ENCODE peak calls at places on chromosome 3, in ten cellular contexts. L is stimulated activated CD4-positive, alpha-beta T cell treated with anti-CD3 and anti-CD28 coated beads, Interleukin-2, amount 100 ng/mL, for 48 hours; G is SJSA1; C is germinal center; S is fibroblast of mammary gland; I is mesothelial cell of epicardium; A is T-helper 1 cell; F is T-helper 2 cell; K is activated naive CD4-positive, alpha-beta T cell; X is DMS153. M is an unnamed sample.

GRCh38 chr3:123151251-123151705 is 50.5 kb upstream of the SEC22A start:
- DNase-seq in L (no peak), G (no peak), C (no peak), S (no peak), I (no peak), A (no peak), F (no peak), K (no peak), X (no peak), M (no peak)

GRCh38 chr3:114675104-114675503 is 381.3 kb downstream of the TIGIT start:
- DNase-seq in L (no peak), G (no peak), C (no peak), S (no peak), I (no peak), A (no peak), F (no peak), K (no peak), X (no peak), M (no peak)

GRCh38 chr3:177499779-177500423 is 302.6 kb upstream of the TBL1XR1 start:
- DNase-seq in L (no peak), G (no peak), C (no peak), S (no peak), I (no peak), A (no peak), F (no peak), K (no peak), X (no peak), M (no peak)

GRCh38 chr3:171328419-171329082 is 131.7 kb downstream of the TNIK start:
- DNase-seq in L (no peak), G (peak), C (no peak), S (peak), I (no peak), A (peak), F (peak), K (peak), X (peak), M (no peak)

GRCh38 chr3:112672716-112673506 is 32.0 kb upstream of the CCDC80 start:
- DNase-seq in L (no peak), G (peak), C (no peak), S (no peak), I (no peak), A (no peak), F (no peak), K (no peak), X (no peak), M (no peak)

GRCh38 chr3:189076459-189076858 is 95.3 kb upstream of the TPRG1 start:
- DNase-seq in L (no peak), G (no peak), C (no peak), S (no peak), I (no peak), A (no peak), F (no peak), K (no peak), X (no peak), M (no peak)

GRCh38 chr3:187782008-187782407 is 36.7 kb upstream of the BCL6 start:
- DNase-seq in L (no peak), G (no peak), C (no peak), S (no peak), I (no peak), A (no peak), F (no peak), K (no peak), X (no peak), M (no peak)

GRCh38 chr3:81684739-81685395 is 76.6 kb downstream of the GBE1 start:
- DNase-seq in L (no peak), G (no peak), C (no peak), S (peak), I (no peak), A (no peak), F (no peak), K (no peak), X (no peak), M (no peak)

GRCh38 chr3:170301404-170301803 is 56.1 kb upstream of the SKIL start:
- DNase-seq in L (no peak), G (no peak), C (no peak), S (peak), I (no peak), A (no peak), F (no peak), K (no peak), X (no peak), M (peak)

GRCh38 chr3:43388909-43389308 is 102.6 kb downstream of the SNRK start:
- DNase-seq in L (no peak), G (no peak), C (no peak), S (no peak), I (no peak), A (no peak), F (no peak), K (no peak), X (no peak), M (no peak)

GRCh38 chr3:49020335-49021212 is 1.3 kb upstream of the NDUFAF3 start:
- DNase-seq in L (no peak), G (peak), C (peak), S (no peak), I (no peak), A (no peak), F (no peak), K (peak), X (no peak), M (peak)

GRCh38 chr3:85159376-85159775 is 200.6 kb downstream of the CADM2 start:
- DNase-seq in L (no peak), G (no peak), C (no peak), S (no peak), I (no peak), A (no peak), F (no peak), K (no peak), X (no peak), M (peak)

GRCh38 chr3:77799280-77799679 is 759.4 kb downstream of the ROBO2 start:
- DNase-seq in L (no peak), G (no peak), C (no peak), S (no peak), I (no peak), A (no peak), F (no peak), K (no peak), X (peak), M (no peak)

GRCh38 chr3:159130108-159130507 is 328.3 kb downstream of the MFSD1 start:
- DNase-seq in L (no peak), G (no peak), C (no peak), S (peak), I (no peak), A (no peak), F (no peak), K (no peak), X (no peak), M (no peak)

GRCh38 chr3:12286927-12287726 is 1.7 kb upstream of the PPARG start:
- DNase-seq in L (no peak), G (no peak), C (peak), S (no peak), I (peak), A (no peak), F (no peak), K (no peak), X (no peak), M (no peak)

GRCh38 chr3:103082501-103082900 is 647.7 kb downstream of the ZPLD1 start:
- DNase-seq in L (no peak), G (no peak), C (no peak), S (no peak), I (no peak), A (no peak), F (no peak), K (no peak), X (no peak), M (no peak)

GRCh38 chr3:58568572-58569286 is 8.5 kb downstream of the FAM107A start:
- DNase-seq in L (peak), G (peak), C (peak), S (peak), I (peak), A (peak), F (peak), K (peak), X (peak), M (peak)

GRCh38 chr3:123640311-123641083 is 55.6 kb upstream of the HACD2 start:
- DNase-seq in L (no peak), G (no peak), C (no peak), S (no peak), I (no peak), A (no peak), F (no peak), K (no peak), X (no peak), M (no peak)

GRCh38 chr3:129485681-129486056 is 42.8 kb upstream of the RHO start:
- DNase-seq in L (no peak), G (peak), C (no peak), S (peak), I (no peak), A (no peak), F (no peak), K (no peak), X (no peak), M (peak)

GRCh38 chr3:11522398-11522715 is 121.4 kb downstream of the VGLL4 start:
- DNase-seq in L (no peak), G (no peak), C (no peak), S (peak), I (no peak), A (no peak), F (no peak), K (no peak), X (no peak), M (no peak)

GRCh38 chr3:194688207-194688711 is 2.6 kb downstream of the FAM43A start:
- DNase-seq in L (no peak), G (peak), C (peak), S (no peak), I (no peak), A (no peak), F (no peak), K (peak), X (no peak), M (no peak)

GRCh38 chr3:127678315-127678599 is 5.5 kb downstream of the ABTB1 start:
- DNase-seq in L (no peak), G (no peak), C (no peak), S (no peak), I (no peak), A (no peak), F (no peak), K (no peak), X (no peak), M (no peak)

GRCh38 chr3:41961061-41961749 is 698 bp downstream of the ULK4 start:
- DNase-seq in L (peak), G (no peak), C (peak), S (peak), I (peak), A (peak), F (peak), K (peak), X (no peak), M (peak)

GRCh38 chr3:120111898-120112297 is 17.7 kb upstream of the GSK3B start:
- DNase-seq in L (no peak), G (no peak), C (no peak), S (no peak), I (no peak), A (no peak), F (no peak), K (no peak), X (no peak), M (no peak)

GRCh38 chr3:133401374-133402135 is 1.7 kb downstream of the BFSP2 start:
- DNase-seq in L (no peak), G (no peak), C (no peak), S (peak), I (no peak), A (no peak), F (no peak), K (no peak), X (no peak), M (peak)

GRCh38 chr3:13548696-13549512 is at the start of gene FBLN2:
- DNase-seq in L (no peak), G (peak), C (peak), S (no peak), I (peak), A (no peak), F (no peak), K (peak), X (no peak), M (no peak)

GRCh38 chr3:189868061-189868460 is 236.9 kb downstream of the TP63 start:
- DNase-seq in L (no peak), G (no peak), C (no peak), S (no peak), I (no peak), A (no peak), F (no peak), K (no peak), X (no peak), M (no peak)

GRCh38 chr3:66472313-66473134 is 28.3 kb downstream of the LRIG1 start:
- DNase-seq in L (peak), G (peak), C (peak), S (peak), I (no peak), A (no peak), F (peak), K (no peak), X (no peak), M (peak)

GRCh38 chr3:177306252-177306651 is 109.0 kb upstream of the TBL1XR1 start:
- DNase-seq in L (no peak), G (no peak), C (no peak), S (peak), I (no peak), A (no peak), F (no peak), K (no peak), X (no peak), M (no peak)

GRCh38 chr3:12227833-12228232 is 61.0 kb upstream of the PPARG start:
- DNase-seq in L (no peak), G (peak), C (no peak), S (peak), I (no peak), A (no peak), F (no peak), K (no peak), X (no peak), M (peak)

GRCh38 chr3:189941125-189941524 is 179.6 kb downstream of the P3H2 start:
- DNase-seq in L (no peak), G (no peak), C (no peak), S (no peak), I (no peak), A (no peak), F (no peak), K (no peak), X (no peak), M (no peak)

GRCh38 chr3:98877132-98877531 is 24.4 kb downstream of the DCBLD2 start:
- DNase-seq in L (no peak), G (no peak), C (no peak), S (no peak), I (no peak), A (no peak), F (no peak), K (no peak), X (no peak), M (no peak)

GRCh38 chr3:46304739-46305138 is 49.2 kb upstream of the CCR2 start:
- DNase-seq in L (no peak), G (no peak), C (no peak), S (no peak), I (no peak), A (no peak), F (no peak), K (no peak), X (no peak), M (no peak)

GRCh38 chr3:66076861-66077495 is 38.3 kb upstream of the MAGI1 start:
- DNase-seq in L (no peak), G (no peak), C (no peak), S (peak), I (no peak), A (no peak), F (no peak), K (no peak), X (no peak), M (no peak)

GRCh38 chr3:13135811-13136321 is 62.6 kb upstream of the IQSEC1 start:
- DNase-seq in L (no peak), G (no peak), C (no peak), S (no peak), I (no peak), A (no peak), F (no peak), K (no peak), X (no peak), M (no peak)

GRCh38 chr3:189999718-190000117 is 121.0 kb downstream of the P3H2 start:
- DNase-seq in L (no peak), G (peak), C (no peak), S (no peak), I (no peak), A (no peak), F (no peak), K (no peak), X (no peak), M (no peak)

GRCh38 chr3:16841906-16842709 is 42.6 kb upstream of the PLCL2 start:
- DNase-seq in L (peak), G (no peak), C (peak), S (no peak), I (no peak), A (peak), F (peak), K (peak), X (peak), M (no peak)

GRCh38 chr3:47910777-47911440 is 105.3 kb downstream of the MAP4 start:
- DNase-seq in L (no peak), G (no peak), C (no peak), S (peak), I (no peak), A (no peak), F (no peak), K (no peak), X (no peak), M (peak)

GRCh38 chr3:137032465-137033120 is 74.8 kb downstream of the IL20RB start:
- DNase-seq in L (peak), G (peak), C (peak), S (peak), I (peak), A (peak), F (peak), K (peak), X (peak), M (peak)